ENCODE peak calls at places on chromosomes 3 and 15, in four cellular contexts. One of them, this sample, is unnamed.

GRCh38 chr3:31170932-31171670 is 276.6 kb upstream of the GADL1 start:
- DNase-seq in HepG2: no peak
- DNase-seq in K562: no peak
- DNase-seq in SK-N-SH: no peak
- DNase-seq in this sample: no peak

GRCh38 chr3:177357352-177358084 is 160.2 kb upstream of the TBL1XR1 start:
- DNase-seq in HepG2: peak
- DNase-seq in K562: peak
- DNase-seq in SK-N-SH: peak
- DNase-seq in this sample: no peak

GRCh38 chr15:42009474-42009873 is 11.4 kb downstream of the PLA2G4E start:
- DNase-seq in HepG2: no peak
- DNase-seq in K562: no peak
- DNase-seq in SK-N-SH: no peak
- DNase-seq in this sample: no peak

GRCh38 chr15:36156855-36157521 is 422.4 kb upstream of the CDIN1 start:
- DNase-seq in HepG2: peak
- DNase-seq in K562: no peak
- DNase-seq in SK-N-SH: no peak
- DNase-seq in this sample: peak

GRCh38 chr3:171873561-171873960 is 30.4 kb downstream of the TMEM212 start:
- DNase-seq in HepG2: no peak
- DNase-seq in K562: no peak
- DNase-seq in SK-N-SH: no peak
- DNase-seq in this sample: no peak

GRCh38 chr3:147200545-147200944 is 205.8 kb downstream of the ZIC4 start:
- DNase-seq in HepG2: no peak
- DNase-seq in K562: no peak
- DNase-seq in SK-N-SH: no peak
- DNase-seq in this sample: no peak

GRCh38 chr3:141370065-141370533 is 1.8 kb downstream of the ZBTB38 start:
- DNase-seq in HepG2: peak
- DNase-seq in K562: peak
- DNase-seq in SK-N-SH: peak
- DNase-seq in this sample: peak

GRCh38 chr15:50051811-50052419 is 67.1 kb downstream of the ATP8B4 start:
- DNase-seq in HepG2: peak
- DNase-seq in K562: peak
- DNase-seq in SK-N-SH: peak
- DNase-seq in this sample: peak

GRCh38 chr3:192851821-192852352 is 65.8 kb downstream of the MB21D2 start:
- DNase-seq in HepG2: peak
- DNase-seq in K562: no peak
- DNase-seq in SK-N-SH: peak
- DNase-seq in this sample: no peak

GRCh38 chr3:3532544-3532943 is 266.7 kb upstream of the LRRN1 start:
- DNase-seq in HepG2: no peak
- DNase-seq in K562: no peak
- DNase-seq in SK-N-SH: no peak
- DNase-seq in this sample: no peak

GRCh38 chr15:95142441-95142840 is 911.1 kb downstream of the MCTP2 start:
- DNase-seq in HepG2: no peak
- DNase-seq in K562: no peak
- DNase-seq in SK-N-SH: no peak
- DNase-seq in this sample: no peak

GRCh38 chr3:64489361-64490044 is 198.3 kb downstream of the ADAMTS9 start:
- DNase-seq in HepG2: no peak
- DNase-seq in K562: peak
- DNase-seq in SK-N-SH: no peak
- DNase-seq in this sample: peak

GRCh38 chr3:38576131-38577088 is 73.1 kb downstream of the SCN5A start:
- DNase-seq in HepG2: no peak
- DNase-seq in K562: no peak
- DNase-seq in SK-N-SH: no peak
- DNase-seq in this sample: no peak

GRCh38 chr15:89504166-89504565 is 7.8 kb upstream of the RHCG start:
- DNase-seq in HepG2: no peak
- DNase-seq in K562: no peak
- DNase-seq in SK-N-SH: no peak
- DNase-seq in this sample: no peak
- TF ChIP-seq FOXJ3 in HepG2: no peak
- TF ChIP-seq FOXJ3 in K562: no peak
- TF ChIP-seq FOXJ3 in SK-N-SH: no peak
- TF ChIP-seq FOXJ3 in this sample: no peak

GRCh38 chr3:159455741-159456181 is 532.9 kb upstream of the IL12A start:
- DNase-seq in HepG2: no peak
- DNase-seq in K562: no peak
- DNase-seq in SK-N-SH: no peak
- DNase-seq in this sample: no peak

GRCh38 chr3:159458982-159459381 is 529.7 kb upstream of the IL12A start:
- DNase-seq in HepG2: no peak
- DNase-seq in K562: no peak
- DNase-seq in SK-N-SH: no peak
- DNase-seq in this sample: no peak

GRCh38 chr3:159453036-159453435 is 535.6 kb upstream of the IL12A start:
- DNase-seq in HepG2: no peak
- DNase-seq in K562: no peak
- DNase-seq in SK-N-SH: peak
- DNase-seq in this sample: no peak

GRCh38 chr3:159458010-159458409 is 530.6 kb upstream of the IL12A start:
- DNase-seq in HepG2: no peak
- DNase-seq in K562: no peak
- DNase-seq in SK-N-SH: no peak
- DNase-seq in this sample: peak
- TF ChIP-seq FOXJ3 in HepG2: no peak
- TF ChIP-seq FOXJ3 in K562: no peak
- TF ChIP-seq FOXJ3 in SK-N-SH: no peak
- TF ChIP-seq FOXJ3 in this sample: no peak

GRCh38 chr3:121482651-121483050 is 63.1 kb downstream of the POLQ start:
- DNase-seq in HepG2: no peak
- DNase-seq in K562: no peak
- DNase-seq in SK-N-SH: no peak
- DNase-seq in this sample: no peak

GRCh38 chr3:121481116-121481895 is 64.5 kb downstream of the POLQ start:
- DNase-seq in HepG2: no peak
- DNase-seq in K562: no peak
- DNase-seq in SK-N-SH: no peak
- DNase-seq in this sample: no peak

GRCh38 chr3:121473001-121473400 is 72.8 kb downstream of the POLQ start:
- DNase-seq in HepG2: no peak
- DNase-seq in K562: no peak
- DNase-seq in SK-N-SH: no peak
- DNase-seq in this sample: no peak

GRCh38 chr3:121483290-121483689 is 62.5 kb downstream of the POLQ start:
- DNase-seq in HepG2: no peak
- DNase-seq in K562: no peak
- DNase-seq in SK-N-SH: no peak
- DNase-seq in this sample: no peak

DNA sequence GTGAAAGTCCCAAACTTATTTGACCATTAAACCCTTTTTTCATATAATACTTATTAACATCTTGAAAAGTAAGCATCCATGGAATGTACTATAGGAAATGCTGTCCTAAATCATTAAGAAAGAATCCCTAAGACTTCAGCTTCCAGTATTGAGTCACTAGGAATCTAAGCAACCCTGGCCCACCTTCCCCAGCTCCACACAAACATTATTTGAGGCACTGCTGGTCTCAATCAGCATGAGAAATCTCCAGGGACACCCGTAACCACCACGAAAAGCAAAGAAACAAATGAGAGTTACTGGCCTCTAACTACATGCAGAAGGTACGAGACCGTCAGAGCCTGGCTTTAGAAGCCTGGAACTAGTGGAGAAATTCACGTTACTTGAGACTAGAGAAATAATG is 68.2 kb downstream of the POLQ start:
- DNase-seq in HepG2: no peak
- DNase-seq in K562: no peak
- DNase-seq in SK-N-SH: no peak
- DNase-seq in this sample: no peak
- TF ChIP-seq FOXJ3 in HepG2: no peak
- TF ChIP-seq FOXJ3 in K562: no peak
- TF ChIP-seq FOXJ3 in SK-N-SH: no peak
- TF ChIP-seq FOXJ3 in this sample: no peak

DNA sequence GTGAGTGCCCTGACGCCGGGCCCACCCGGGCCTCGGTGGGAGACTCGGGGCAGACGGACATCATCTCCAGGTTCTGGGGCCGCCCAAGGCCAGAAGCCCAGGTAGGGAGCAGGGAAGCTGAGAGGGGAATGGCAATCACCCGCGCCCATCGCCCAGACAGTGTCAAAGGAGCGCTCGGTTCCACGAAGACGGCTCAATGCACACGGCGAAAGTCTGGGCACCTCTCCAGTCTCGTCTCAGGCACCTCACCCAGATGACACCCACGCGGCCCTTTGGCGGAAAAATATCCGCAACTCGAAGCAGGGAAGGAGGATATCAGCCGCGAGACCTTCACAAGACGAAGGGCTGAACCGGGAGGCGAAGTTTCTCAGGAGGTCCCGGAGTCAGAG is 942 bp downstream of the IL17RD start:
- DNase-seq in HepG2: no peak
- DNase-seq in K562: no peak
- DNase-seq in SK-N-SH: no peak
- DNase-seq in this sample: no peak
- TF ChIP-seq FOXJ3 in HepG2: no peak
- TF ChIP-seq FOXJ3 in K562: no peak
- TF ChIP-seq FOXJ3 in SK-N-SH: no peak
- TF ChIP-seq FOXJ3 in this sample: no peak

GRCh38 chr3:195352895-195353488 is 82.0 kb upstream of the XXYLT1 start:
- DNase-seq in HepG2: peak
- DNase-seq in K562: no peak
- DNase-seq in SK-N-SH: no peak
- DNase-seq in this sample: no peak

DNA sequence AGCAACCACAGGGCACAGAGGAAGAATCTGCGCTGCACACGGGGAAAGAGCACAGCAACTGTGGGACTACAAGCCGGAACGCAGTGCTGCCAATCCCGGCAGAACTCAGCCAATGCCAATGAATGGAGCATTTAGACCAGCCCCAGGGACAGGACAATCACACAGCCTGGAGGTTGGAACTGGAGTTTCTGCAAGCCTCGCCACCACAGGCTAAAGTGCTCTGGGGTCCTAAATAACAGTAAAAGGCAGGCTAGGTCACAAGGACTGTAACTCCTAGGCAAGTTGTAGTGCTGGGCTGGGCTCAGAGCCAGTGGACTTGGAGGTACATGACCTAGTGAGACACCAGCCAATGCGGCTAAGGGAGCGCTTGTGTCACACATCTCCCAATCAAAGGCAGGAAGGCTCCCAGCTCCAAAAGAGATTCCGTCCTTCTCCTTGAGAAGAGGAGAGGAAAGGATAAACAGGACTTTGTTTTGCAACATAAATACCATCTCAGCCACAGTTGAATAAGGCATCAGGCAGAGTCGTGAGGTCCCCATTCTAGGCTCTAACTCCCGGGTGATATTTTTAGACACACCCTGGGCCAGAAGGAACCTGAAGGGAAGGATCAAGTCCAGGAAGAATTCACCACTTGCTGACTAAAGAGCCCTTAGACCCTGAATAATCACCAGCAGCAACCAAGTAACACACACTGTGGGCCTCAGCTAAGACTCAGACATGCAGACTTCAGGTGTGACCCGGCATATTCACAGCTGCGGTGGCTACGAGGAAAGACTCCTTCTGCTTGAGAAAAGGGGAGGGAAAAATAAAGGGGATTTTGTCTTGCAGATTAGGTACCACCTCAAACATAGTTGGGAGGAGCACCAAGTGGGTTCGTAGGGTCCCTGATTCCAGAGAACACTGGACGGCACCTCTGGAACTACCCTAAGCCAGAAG is 85.5 kb upstream of the XXYLT1 start:
- DNase-seq in HepG2: no peak
- DNase-seq in K562: no peak
- DNase-seq in SK-N-SH: no peak
- DNase-seq in this sample: no peak
- TF ChIP-seq FOXJ3 in HepG2: no peak
- TF ChIP-seq FOXJ3 in K562: no peak
- TF ChIP-seq FOXJ3 in SK-N-SH: no peak
- TF ChIP-seq FOXJ3 in this sample: no peak

This sample was measured in WTC11.